ENCODE peak calls at places on chromosome 14, in five cellular contexts. M is adipocyte; H is NCI-H460; N is stimulated activated naive B cell treated with anti-CD40 and anti-IgM and Interleukin-4, amounts not matched to agents 10 μg/mL and 1 μg/mL and 100 μg/mL, for 72 hours; K is RWPE1. S is an unnamed sample.

GRCh38 chr14:82621881-82622450 is 1088.3 kb upstream of the SEL1L start:
- DNase-seq in H (no peak), K (no peak), N (no peak), M (no peak), S (no peak)

GRCh38 chr14:28608438-28608837 is 158.1 kb upstream of the FOXG1 start:
- DNase-seq in M (no peak), K (no peak), H (no peak), N (no peak), S (peak)

GRCh38 chr14:66069830-66070541 is 416.2 kb upstream of the CCDC196 start:
- DNase-seq in H (no peak), K (peak), N (no peak), M (no peak), S (peak)

GRCh38 chr14:106843951-106844483 is 1317.6 kb downstream of the TMEM121 start:
- DNase-seq in K (no peak), H (peak), M (no peak), N (no peak), S (no peak)

GRCh38 chr14:94560291-94560665 is 964 bp upstream of the SERPINA4 start:
- DNase-seq in H (no peak), N (no peak), K (no peak), M (no peak), S (no peak)

GRCh38 chr14:94180655-94181271 is 6.6 kb downstream of the PPP4R4 start:
- DNase-seq in H (peak), M (peak), N (no peak), K (peak), S (peak)

GRCh38 chr14:51701956-51702355 is 50.2 kb downstream of the FRMD6 start:
- DNase-seq in M (peak), K (no peak), N (no peak), H (no peak), S (peak)

GRCh38 chr14:104267895-104268294 is 129.5 kb downstream of the KIF26A start:
- DNase-seq in K (no peak), H (no peak), N (no peak), M (no peak), S (no peak)

GRCh38 chr14:104104006-104104901 is 18.8 kb downstream of the ASPG start:
- DNase-seq in K (no peak), H (no peak), N (no peak), M (no peak), S (no peak)

GRCh38 chr14:57712698-57713097 is 153.2 kb downstream of the SLC35F4 start:
- DNase-seq in H (no peak), N (no peak), M (no peak), K (no peak), S (no peak)

GRCh38 chr14:104115691-104116543 is 22.5 kb upstream of the KIF26A start:
- DNase-seq in K (no peak), H (no peak), N (no peak), M (no peak), S (no peak)

GRCh38 chr14:75134644-75135043 is 7.8 kb upstream of the NEK9 start:
- DNase-seq in H (no peak), M (no peak), N (no peak), K (peak), S (no peak)

GRCh38 chr14:88247228-88247627 is 75.8 kb downstream of the KCNK10 start:
- DNase-seq in K (no peak), H (no peak), M (no peak), N (no peak), S (no peak)

GRCh38 chr14:106459971-106460730 is 933.8 kb downstream of the TMEM121 start:
- DNase-seq in M (no peak), N (no peak), H (no peak), K (peak), S (no peak)

GRCh38 chr14:65866906-65867305 is 454.4 kb downstream of the FUT8 start:
- DNase-seq in K (no peak), H (no peak), N (no peak), M (no peak), S (no peak)

GRCh38 chr14:90087433-90087832 is 25.6 kb downstream of the KCNK13 start:
- DNase-seq in M (peak), N (peak), H (peak), K (peak), S (peak)

GRCh38 chr14:85399196-85399595 is 130.7 kb upstream of the FLRT2 start:
- DNase-seq in N (no peak), H (no peak), M (peak), K (no peak), S (peak)

GRCh38 chr14:74405663-74406062 is 20.3 kb downstream of the SYNDIG1L start:
- DNase-seq in H (no peak), N (no peak), K (no peak), M (no peak), S (no peak)

GRCh38 chr14:37147310-37147875 is 25.0 kb downstream of the SLC25A21 start:
- DNase-seq in H (no peak), M (peak), K (no peak), N (no peak), S (peak)

GRCh38 chr14:100692256-100692655 is 34.4 kb upstream of the DLK1 start:
- DNase-seq in N (no peak), M (no peak), K (no peak), H (no peak), S (no peak)

GRCh38 chr14:54123836-54124235 is 167.2 kb upstream of the BMP4 start:
- DNase-seq in M (peak), K (no peak), H (no peak), N (no peak), S (peak)

GRCh38 chr14:103871596-103872480 is 24.5 kb upstream of the PPP1R13B start:
- DNase-seq in K (peak), H (no peak), N (peak), M (no peak), S (peak)

GRCh38 chr14:28751467-28752058 is 15.0 kb upstream of the FOXG1 start:
- DNase-seq in N (no peak), K (peak), H (peak), M (peak), S (peak)

GRCh38 chr14:53365516-53366130 is 212.5 kb upstream of the DDHD1 start:
- DNase-seq in N (no peak), M (peak), H (no peak), K (no peak), S (no peak)

GRCh38 chr14:28609228-28609828 is 157.3 kb upstream of the FOXG1 start:
- DNase-seq in K (peak), H (peak), N (no peak), M (peak), S (peak)

GRCh38 chr14:81408595-81408994 is 8.5 kb upstream of the STON2 start:
- DNase-seq in K (no peak), H (no peak), M (no peak), N (no peak), S (no peak)